ENCODE peak calls at places on chromosomes 16 and 17, in seven cellular contexts. One of them, this sample, is unnamed.

GRCh38 chr16:70574595-70575271 is 51.1 kb downstream of the SF3B3 start:
- DNase-seq in HCEC 1CT: no peak
- DNase-seq in CD4-positive, alpha-beta T cell: no peak
- DNase-seq in activated CD4-positive, CD25-positive, alpha-beta regulatory T cell: no peak
- DNase-seq in iPS DF 19.7: no peak
- DNase-seq in NCI-H345: peak
- DNase-seq in stimulated activated CD4-positive, alpha-beta T cell treated with anti-CD3 and anti-CD28 coated beads, Interleukin-1b, Interleukin-23, amount 100 ng/mL, for 48 hours: no peak
- DNase-seq in this sample: no peak

GRCh38 chr16:68749424-68749823 is 12.3 kb downstream of the CDH1 start:
- DNase-seq in HCEC 1CT: no peak
- DNase-seq in CD4-positive, alpha-beta T cell: no peak
- DNase-seq in activated CD4-positive, CD25-positive, alpha-beta regulatory T cell: no peak
- DNase-seq in iPS DF 19.7: no peak
- DNase-seq in NCI-H345: no peak
- DNase-seq in stimulated activated CD4-positive, alpha-beta T cell treated with anti-CD3 and anti-CD28 coated beads, Interleukin-1b, Interleukin-23, amount 100 ng/mL, for 48 hours: no peak
- DNase-seq in this sample: no peak

GRCh38 chr17:27635275-27635823 is 4.4 kb downstream of the LGALS9 start:
- DNase-seq in HCEC 1CT: no peak
- DNase-seq in CD4-positive, alpha-beta T cell: no peak
- DNase-seq in activated CD4-positive, CD25-positive, alpha-beta regulatory T cell: no peak
- DNase-seq in iPS DF 19.7: no peak
- DNase-seq in NCI-H345: no peak
- DNase-seq in stimulated activated CD4-positive, alpha-beta T cell treated with anti-CD3 and anti-CD28 coated beads, Interleukin-1b, Interleukin-23, amount 100 ng/mL, for 48 hours: no peak
- DNase-seq in this sample: no peak

GRCh38 chr17:57284984-57285646 is 28.8 kb downstream of the MSI2 start:
- DNase-seq in HCEC 1CT: no peak
- DNase-seq in CD4-positive, alpha-beta T cell: no peak
- DNase-seq in activated CD4-positive, CD25-positive, alpha-beta regulatory T cell: no peak
- DNase-seq in iPS DF 19.7: no peak
- DNase-seq in NCI-H345: no peak
- DNase-seq in stimulated activated CD4-positive, alpha-beta T cell treated with anti-CD3 and anti-CD28 coated beads, Interleukin-1b, Interleukin-23, amount 100 ng/mL, for 48 hours: peak
- DNase-seq in this sample: no peak

GRCh38 chr16:52497067-52497816 is 49.7 kb downstream of the TOX3 start:
- DNase-seq in HCEC 1CT: no peak
- DNase-seq in CD4-positive, alpha-beta T cell: no peak
- DNase-seq in activated CD4-positive, CD25-positive, alpha-beta regulatory T cell: no peak
- DNase-seq in iPS DF 19.7: no peak
- DNase-seq in NCI-H345: peak
- DNase-seq in stimulated activated CD4-positive, alpha-beta T cell treated with anti-CD3 and anti-CD28 coated beads, Interleukin-1b, Interleukin-23, amount 100 ng/mL, for 48 hours: no peak
- DNase-seq in this sample: no peak

GRCh38 chr16:85541181-85541580 is 71.9 kb upstream of the GSE1 start:
- DNase-seq in HCEC 1CT: no peak
- DNase-seq in CD4-positive, alpha-beta T cell: no peak
- DNase-seq in activated CD4-positive, CD25-positive, alpha-beta regulatory T cell: no peak
- DNase-seq in iPS DF 19.7: no peak
- DNase-seq in NCI-H345: peak
- DNase-seq in stimulated activated CD4-positive, alpha-beta T cell treated with anti-CD3 and anti-CD28 coated beads, Interleukin-1b, Interleukin-23, amount 100 ng/mL, for 48 hours: no peak
- DNase-seq in this sample: no peak

GRCh38 chr16:85557083-85557975 is 55.8 kb upstream of the GSE1 start:
- DNase-seq in HCEC 1CT: peak
- DNase-seq in CD4-positive, alpha-beta T cell: peak
- DNase-seq in activated CD4-positive, CD25-positive, alpha-beta regulatory T cell: no peak
- DNase-seq in iPS DF 19.7: no peak
- DNase-seq in NCI-H345: peak
- DNase-seq in stimulated activated CD4-positive, alpha-beta T cell treated with anti-CD3 and anti-CD28 coated beads, Interleukin-1b, Interleukin-23, amount 100 ng/mL, for 48 hours: peak
- DNase-seq in this sample: peak

GRCh38 chr17:82884923-82885322 is 45.1 kb upstream of the ZNF750 start:
- DNase-seq in HCEC 1CT: no peak
- DNase-seq in CD4-positive, alpha-beta T cell: peak
- DNase-seq in activated CD4-positive, CD25-positive, alpha-beta regulatory T cell: peak
- DNase-seq in iPS DF 19.7: no peak
- DNase-seq in NCI-H345: no peak
- DNase-seq in stimulated activated CD4-positive, alpha-beta T cell treated with anti-CD3 and anti-CD28 coated beads, Interleukin-1b, Interleukin-23, amount 100 ng/mL, for 48 hours: peak
- DNase-seq in this sample: no peak

GRCh38 chr17:76354747-76355310 is 1.1 kb upstream of the PRPSAP1 start:
- DNase-seq in HCEC 1CT: no peak
- DNase-seq in CD4-positive, alpha-beta T cell: no peak
- DNase-seq in activated CD4-positive, CD25-positive, alpha-beta regulatory T cell: no peak
- DNase-seq in iPS DF 19.7: no peak
- DNase-seq in NCI-H345: no peak
- DNase-seq in stimulated activated CD4-positive, alpha-beta T cell treated with anti-CD3 and anti-CD28 coated beads, Interleukin-1b, Interleukin-23, amount 100 ng/mL, for 48 hours: no peak
- DNase-seq in this sample: no peak

GRCh38 chr16:68079616-68080344 is 5.4 kb upstream of the NFATC3 start:
- DNase-seq in HCEC 1CT: no peak
- DNase-seq in CD4-positive, alpha-beta T cell: peak
- DNase-seq in activated CD4-positive, CD25-positive, alpha-beta regulatory T cell: peak
- DNase-seq in iPS DF 19.7: no peak
- DNase-seq in NCI-H345: no peak
- DNase-seq in stimulated activated CD4-positive, alpha-beta T cell treated with anti-CD3 and anti-CD28 coated beads, Interleukin-1b, Interleukin-23, amount 100 ng/mL, for 48 hours: peak
- DNase-seq in this sample: peak

GRCh38 chr16:68951991-68952877 is 108.9 kb downstream of the TANGO6 start:
- DNase-seq in HCEC 1CT: peak
- DNase-seq in CD4-positive, alpha-beta T cell: no peak
- DNase-seq in activated CD4-positive, CD25-positive, alpha-beta regulatory T cell: no peak
- DNase-seq in iPS DF 19.7: no peak
- DNase-seq in NCI-H345: no peak
- DNase-seq in stimulated activated CD4-positive, alpha-beta T cell treated with anti-CD3 and anti-CD28 coated beads, Interleukin-1b, Interleukin-23, amount 100 ng/mL, for 48 hours: no peak
- DNase-seq in this sample: no peak

GRCh38 chr16:68644303-68644702 is 807 bp upstream of the CDH3 start:
- DNase-seq in HCEC 1CT: no peak
- DNase-seq in CD4-positive, alpha-beta T cell: no peak
- DNase-seq in activated CD4-positive, CD25-positive, alpha-beta regulatory T cell: no peak
- DNase-seq in iPS DF 19.7: no peak
- DNase-seq in NCI-H345: peak
- DNase-seq in stimulated activated CD4-positive, alpha-beta T cell treated with anti-CD3 and anti-CD28 coated beads, Interleukin-1b, Interleukin-23, amount 100 ng/mL, for 48 hours: no peak
- DNase-seq in this sample: no peak

GRCh38 chr17:13395872-13396271 is 205.9 kb downstream of the HS3ST3A1 start:
- DNase-seq in HCEC 1CT: no peak
- DNase-seq in CD4-positive, alpha-beta T cell: no peak
- DNase-seq in activated CD4-positive, CD25-positive, alpha-beta regulatory T cell: no peak
- DNase-seq in iPS DF 19.7: no peak
- DNase-seq in NCI-H345: no peak
- DNase-seq in stimulated activated CD4-positive, alpha-beta T cell treated with anti-CD3 and anti-CD28 coated beads, Interleukin-1b, Interleukin-23, amount 100 ng/mL, for 48 hours: no peak
- DNase-seq in this sample: no peak

GRCh38 chr16:72134507-72134906 is 37.4 kb downstream of the PMFBP1 start:
- DNase-seq in HCEC 1CT: no peak
- DNase-seq in CD4-positive, alpha-beta T cell: no peak
- DNase-seq in activated CD4-positive, CD25-positive, alpha-beta regulatory T cell: no peak
- DNase-seq in iPS DF 19.7: no peak
- DNase-seq in NCI-H345: no peak
- DNase-seq in stimulated activated CD4-positive, alpha-beta T cell treated with anti-CD3 and anti-CD28 coated beads, Interleukin-1b, Interleukin-23, amount 100 ng/mL, for 48 hours: no peak
- DNase-seq in this sample: no peak

GRCh38 chr16:81185416-81185815 is 53.1 kb upstream of the BCO1 start:
- DNase-seq in HCEC 1CT: no peak
- DNase-seq in CD4-positive, alpha-beta T cell: no peak
- DNase-seq in activated CD4-positive, CD25-positive, alpha-beta regulatory T cell: no peak
- DNase-seq in iPS DF 19.7: no peak
- DNase-seq in NCI-H345: no peak
- DNase-seq in stimulated activated CD4-positive, alpha-beta T cell treated with anti-CD3 and anti-CD28 coated beads, Interleukin-1b, Interleukin-23, amount 100 ng/mL, for 48 hours: no peak
- DNase-seq in this sample: no peak

GRCh38 chr16:76157629-76158028 is 119.6 kb upstream of the CNTNAP4 start:
- DNase-seq in HCEC 1CT: no peak
- DNase-seq in CD4-positive, alpha-beta T cell: no peak
- DNase-seq in activated CD4-positive, CD25-positive, alpha-beta regulatory T cell: no peak
- DNase-seq in iPS DF 19.7: no peak
- DNase-seq in NCI-H345: no peak
- DNase-seq in stimulated activated CD4-positive, alpha-beta T cell treated with anti-CD3 and anti-CD28 coated beads, Interleukin-1b, Interleukin-23, amount 100 ng/mL, for 48 hours: no peak
- DNase-seq in this sample: no peak

GRCh38 chr16:4316103-4316731 is 350 bp downstream of the GLIS2 start:
- DNase-seq in HCEC 1CT: peak
- DNase-seq in CD4-positive, alpha-beta T cell: no peak
- DNase-seq in activated CD4-positive, CD25-positive, alpha-beta regulatory T cell: no peak
- DNase-seq in iPS DF 19.7: no peak
- DNase-seq in NCI-H345: peak
- DNase-seq in stimulated activated CD4-positive, alpha-beta T cell treated with anti-CD3 and anti-CD28 coated beads, Interleukin-1b, Interleukin-23, amount 100 ng/mL, for 48 hours: no peak
- DNase-seq in this sample: no peak

GRCh38 chr16:9061358-9061813 is 30.1 kb upstream of the HAPSTR1 start:
- DNase-seq in HCEC 1CT: peak
- DNase-seq in CD4-positive, alpha-beta T cell: no peak
- DNase-seq in activated CD4-positive, CD25-positive, alpha-beta regulatory T cell: no peak
- DNase-seq in iPS DF 19.7: no peak
- DNase-seq in NCI-H345: no peak
- DNase-seq in stimulated activated CD4-positive, alpha-beta T cell treated with anti-CD3 and anti-CD28 coated beads, Interleukin-1b, Interleukin-23, amount 100 ng/mL, for 48 hours: no peak
- DNase-seq in this sample: no peak

GRCh38 chr17:76007850-76008165 is 7.2 kb downstream of the CDK3 start:
- DNase-seq in HCEC 1CT: no peak
- DNase-seq in CD4-positive, alpha-beta T cell: no peak
- DNase-seq in activated CD4-positive, CD25-positive, alpha-beta regulatory T cell: no peak
- DNase-seq in iPS DF 19.7: no peak
- DNase-seq in NCI-H345: no peak
- DNase-seq in stimulated activated CD4-positive, alpha-beta T cell treated with anti-CD3 and anti-CD28 coated beads, Interleukin-1b, Interleukin-23, amount 100 ng/mL, for 48 hours: no peak
- DNase-seq in this sample: no peak

GRCh38 chr17:50817142-50817751 is 18.1 kb upstream of the WFIKKN2 start:
- DNase-seq in HCEC 1CT: peak
- DNase-seq in CD4-positive, alpha-beta T cell: peak
- DNase-seq in activated CD4-positive, CD25-positive, alpha-beta regulatory T cell: peak
- DNase-seq in iPS DF 19.7: no peak
- DNase-seq in NCI-H345: no peak
- DNase-seq in stimulated activated CD4-positive, alpha-beta T cell treated with anti-CD3 and anti-CD28 coated beads, Interleukin-1b, Interleukin-23, amount 100 ng/mL, for 48 hours: peak
- DNase-seq in this sample: no peak

GRCh38 chr16:89020925-89021595 is 44.1 kb upstream of the CBFA2T3 start:
- DNase-seq in HCEC 1CT: no peak
- DNase-seq in CD4-positive, alpha-beta T cell: no peak
- DNase-seq in activated CD4-positive, CD25-positive, alpha-beta regulatory T cell: no peak
- DNase-seq in iPS DF 19.7: no peak
- DNase-seq in NCI-H345: no peak
- DNase-seq in stimulated activated CD4-positive, alpha-beta T cell treated with anti-CD3 and anti-CD28 coated beads, Interleukin-1b, Interleukin-23, amount 100 ng/mL, for 48 hours: no peak
- DNase-seq in this sample: peak

GRCh38 chr17:2688351-2689342 is 22.9 kb downstream of the CLUH start:
- DNase-seq in HCEC 1CT: no peak
- DNase-seq in CD4-positive, alpha-beta T cell: no peak
- DNase-seq in activated CD4-positive, CD25-positive, alpha-beta regulatory T cell: no peak
- DNase-seq in iPS DF 19.7: no peak
- DNase-seq in NCI-H345: peak
- DNase-seq in stimulated activated CD4-positive, alpha-beta T cell treated with anti-CD3 and anti-CD28 coated beads, Interleukin-1b, Interleukin-23, amount 100 ng/mL, for 48 hours: no peak
- DNase-seq in this sample: no peak

GRCh38 chr17:67602974-67603373 is 114.8 kb upstream of the NOL11 start:
- DNase-seq in HCEC 1CT: peak
- DNase-seq in CD4-positive, alpha-beta T cell: peak
- DNase-seq in activated CD4-positive, CD25-positive, alpha-beta regulatory T cell: no peak
- DNase-seq in iPS DF 19.7: peak
- DNase-seq in NCI-H345: peak
- DNase-seq in stimulated activated CD4-positive, alpha-beta T cell treated with anti-CD3 and anti-CD28 coated beads, Interleukin-1b, Interleukin-23, amount 100 ng/mL, for 48 hours: peak
- DNase-seq in this sample: no peak